ENCODE peak calls at places on chromosomes 7 and 10, in six cellular contexts. H is GM12865, B is PC-3, O is hepatocyte, R is stomach, X is endodermal cell. S is an unnamed sample.

GRCh38 chr7:46583606-46584005 is 662.5 kb upstream of the IGFBP3 start:
- DNase-seq in R (no peak), H (no peak), B (peak), O (no peak), X (no peak), S (no peak)

GRCh38 chr7:21923663-21924062 is 22.0 kb downstream of the CDCA7L start:
- DNase-seq in H (no peak), R (no peak), B (peak), X (peak), O (no peak), S (no peak)

GRCh38 chr10:36573246-36573645 is 552.2 kb upstream of the ANKRD30A start:
- DNase-seq in O (no peak), R (no peak), H (no peak), X (no peak), B (no peak), S (no peak)

GRCh38 chr10:47425813-47426419 is 41.8 kb upstream of the ZNF488 start:
- DNase-seq in X (no peak), R (no peak), B (no peak), H (no peak), O (no peak), S (no peak)

GRCh38 chr7:43260980-43261878 is 148.8 kb downstream of the HECW1 start:
- DNase-seq in X (peak), B (peak), H (peak), R (peak), O (peak), S (peak)

GRCh38 chr10:59830601-59831259 is 75.6 kb downstream of the CCDC6 start:
- DNase-seq in H (peak), R (peak), X (peak), O (peak), B (peak), S (peak)

GRCh38 chr10:73857446-73857845 is 16.9 kb downstream of the CAMK2G start:
- DNase-seq in B (no peak), X (no peak), H (no peak), O (no peak), R (no peak), S (no peak)

GRCh38 chr10:51090190-51090589 is 15.9 kb downstream of the PRKG1 start:
- DNase-seq in H (no peak), R (no peak), B (peak), X (no peak), O (no peak), S (no peak)

GRCh38 chr10:133045556-133046483 is 41.9 kb upstream of the ADGRA1 start:
- DNase-seq in B (no peak), O (no peak), H (no peak), R (no peak), X (no peak), S (no peak)

GRCh38 chr7:83394776-83395175 is 232.1 kb upstream of the PCLO start:
- DNase-seq in B (no peak), R (no peak), H (no peak), O (no peak), X (no peak), S (no peak)

GRCh38 chr7:106566672-106567071 is 94.3 kb downstream of the CCDC71L start:
- DNase-seq in X (no peak), O (no peak), B (no peak), H (no peak), R (no peak), S (no peak)

GRCh38 chr10:106114656-106115186 is 1049.8 kb downstream of the SORCS1 start:
- DNase-seq in O (no peak), X (no peak), H (no peak), B (no peak), R (no peak), S (no peak)

GRCh38 chr10:64859911-64860310 is 1338.7 kb downstream of the REEP3 start:
- DNase-seq in H (no peak), O (no peak), R (no peak), B (no peak), X (no peak), S (no peak)

GRCh38 chr10:100763043-100763747 is 17.8 kb downstream of the PAX2 start:
- DNase-seq in O (no peak), X (no peak), H (no peak), B (no peak), R (no peak), S (no peak)

GRCh38 chr10:100825946-100826660 is 80.7 kb downstream of the PAX2 start:
- DNase-seq in O (no peak), X (peak), H (no peak), B (no peak), R (no peak), S (no peak)

GRCh38 chr10:49678827-49679479 is 498 bp upstream of the C10orf53 start:
- DNase-seq in B (no peak), X (no peak), O (no peak), R (no peak), H (no peak), S (no peak)

GRCh38 chr10:49682879-49683278 is 3.4 kb downstream of the C10orf53 start:
- DNase-seq in R (no peak), H (no peak), B (no peak), X (no peak), O (no peak), S (no peak)

GRCh38 chr10:49679480-49679893 is at the start of gene C10orf53:
- DNase-seq in X (peak), H (no peak), R (no peak), B (no peak), O (peak), S (peak)
- H3K4me3 ChIP-seq in X (peak), H (no peak), R (no peak), B (no peak), O (no peak), S (no peak)

GRCh38 chr7:1441615-1442354 is 17.5 kb downstream of the MICALL2 start:
- DNase-seq in X (no peak), H (no peak), O (no peak), B (no peak), R (no peak), S (no peak)

GRCh38 chr7:1438821-1439220 is 20.4 kb downstream of the MICALL2 start:
- DNase-seq in R (no peak), O (no peak), H (no peak), B (no peak), X (no peak), S (no peak)

GRCh38 chr7:1438208-1438607 is 21.1 kb downstream of the MICALL2 start:
- DNase-seq in X (no peak), R (no peak), H (no peak), B (no peak), O (no peak), S (no peak)

GRCh38 chr7:1440620-1441019 is 18.6 kb downstream of the MICALL2 start:
- DNase-seq in B (no peak), R (no peak), X (no peak), H (no peak), O (no peak), S (no peak)

DNA sequence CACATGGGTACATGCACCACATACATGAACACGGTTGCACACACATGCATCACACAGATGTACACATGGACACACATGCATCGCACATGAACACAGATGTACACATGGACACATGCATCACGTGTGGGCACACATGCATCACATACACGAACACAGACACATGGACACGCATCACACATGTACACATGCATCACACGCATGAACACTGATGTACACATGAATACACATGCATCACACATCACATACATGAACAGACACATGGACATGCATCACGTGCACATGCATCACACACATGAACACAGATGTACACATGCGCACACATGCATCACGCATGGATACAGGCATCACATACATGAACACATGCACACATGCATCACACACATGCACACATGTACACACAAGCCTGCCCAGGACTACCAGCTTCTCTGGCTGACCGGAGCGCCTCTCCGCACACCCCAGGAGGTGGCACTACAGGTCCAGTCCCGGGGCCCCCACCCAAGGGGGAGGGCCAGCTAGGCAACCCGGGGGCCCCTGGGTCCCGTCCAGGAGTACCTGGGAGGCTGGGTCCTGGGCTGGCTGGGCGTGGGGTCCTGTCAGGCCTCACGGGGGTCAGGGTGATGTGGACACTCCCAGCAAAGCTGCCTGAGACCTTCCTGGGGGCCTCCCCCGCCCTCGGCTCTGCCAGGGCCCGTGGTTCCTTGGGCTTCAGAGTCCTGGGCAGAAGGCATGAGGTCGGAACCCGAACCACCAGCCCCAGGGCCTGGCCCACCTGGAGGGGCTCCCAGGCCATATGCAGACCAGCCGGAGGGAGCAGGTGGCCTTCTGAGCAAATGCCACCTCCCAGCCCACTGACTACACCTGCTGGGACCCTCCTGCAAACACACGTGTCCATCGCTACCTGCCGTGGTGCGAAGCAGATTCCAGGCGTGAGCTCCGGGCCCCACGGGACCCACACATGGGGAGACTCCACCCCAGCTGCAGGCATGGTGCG is 19.6 kb downstream of the MICALL2 start:
- DNase-seq in X (no peak), O (no peak), R (no peak), B (no peak), H (no peak), S (no peak)
- TF ChIP-seq CTCF in X (no peak), O (no peak), R (peak), B (peak), H (no peak), S (no peak)

GRCh38 chr7:107746006-107746405 is 2.1 kb downstream of the CBLL1 start:
- DNase-seq in H (no peak), O (no peak), R (no peak), B (no peak), X (no peak), S (no peak)
- H3K4me3 ChIP-seq in H (no peak), O (no peak), R (no peak), B (peak), X (peak), S (no peak)

DNA sequence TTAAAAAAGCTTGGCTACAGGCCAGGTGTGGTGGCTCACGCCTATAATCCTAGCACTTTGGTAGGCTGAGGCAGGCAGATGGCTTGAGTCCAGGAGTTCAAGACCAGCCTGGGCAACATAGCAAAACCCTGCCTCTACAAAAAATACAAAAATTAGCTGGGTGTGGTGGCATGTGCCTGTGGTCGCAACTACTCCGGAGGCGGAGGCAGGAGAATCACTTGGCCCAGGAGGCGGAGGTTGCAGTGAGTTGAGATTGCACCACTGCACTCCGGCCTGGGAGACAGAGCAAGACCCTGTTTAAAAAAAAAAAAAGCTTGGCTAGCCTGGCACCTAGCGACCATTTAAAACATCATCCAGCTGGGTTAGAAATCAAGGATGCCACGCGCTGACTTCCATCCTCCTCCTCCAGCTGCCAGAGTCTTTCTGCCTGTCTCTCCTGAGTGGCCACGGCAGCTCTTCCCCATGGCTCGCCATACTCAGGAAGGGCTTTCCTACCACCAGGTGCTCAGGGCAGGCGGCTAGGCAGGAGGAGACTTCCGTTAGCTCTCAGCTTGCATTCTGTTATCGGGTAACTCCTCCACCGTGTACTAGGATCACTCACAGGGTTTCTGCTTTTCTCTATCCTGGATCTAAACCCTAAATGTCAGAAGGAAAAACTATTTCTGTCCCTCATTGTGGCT is 45.0 kb downstream of the DENND2A start:
- DNase-seq in O (no peak), B (no peak), R (no peak), X (no peak), H (no peak), S (no peak)
- TF ChIP-seq CTCF in O (no peak), B (no peak), R (no peak), X (no peak), H (no peak), S (no peak)

GRCh38 chr10:79075418-79075817 is 6.7 kb downstream of the ZMIZ1 start:
- DNase-seq in B (no peak), O (no peak), H (no peak), R (no peak), X (no peak), S (no peak)
- H3K4me3 ChIP-seq in B (no peak), O (no peak), H (no peak), R (no peak), X (no peak), S (no peak)

GRCh38 chr10:5519054-5519453 is 5.7 kb upstream of the CALML3 start:
- DNase-seq in R (no peak), B (no peak), O (no peak), X (no peak), H (no peak), S (no peak)

GRCh38 chr10:5514226-5514881 is 10.4 kb upstream of the CALML3 start:
- DNase-seq in H (no peak), O (no peak), B (no peak), X (no peak), R (no peak), S (no peak)

GRCh38 chr10:5518143-5518542 is 6.6 kb upstream of the CALML3 start:
- DNase-seq in R (no peak), H (no peak), O (peak), X (peak), B (peak), S (peak)

GRCh38 chr10:5515948-5516761 is 8.6 kb upstream of the CALML3 start:
- DNase-seq in B (no peak), O (no peak), X (no peak), R (no peak), H (no peak), S (no peak)

DNA sequence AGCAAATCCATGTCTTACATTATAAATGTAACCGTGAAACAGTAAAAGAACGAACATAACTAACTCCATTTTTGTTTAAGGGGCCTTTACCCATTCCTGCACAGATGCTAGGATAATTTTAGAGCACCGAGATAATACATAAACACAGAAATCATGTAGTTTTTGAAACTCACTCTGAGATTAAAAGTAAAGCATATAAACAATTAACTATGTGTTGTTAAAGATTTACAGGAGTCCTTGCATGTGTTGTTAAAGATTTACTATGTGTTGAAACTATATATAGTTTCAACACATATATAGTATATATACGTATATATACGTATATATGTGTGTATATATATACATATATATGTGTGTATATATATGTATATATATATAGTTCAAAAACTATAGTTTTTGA is 7.2 kb upstream of the CALML3 start:
- DNase-seq in R (no peak), B (no peak), H (no peak), X (no peak), O (no peak), S (no peak)
- TF ChIP-seq CTCF in R (no peak), B (no peak), H (no peak), X (no peak), O (no peak), S (no peak)

DNA sequence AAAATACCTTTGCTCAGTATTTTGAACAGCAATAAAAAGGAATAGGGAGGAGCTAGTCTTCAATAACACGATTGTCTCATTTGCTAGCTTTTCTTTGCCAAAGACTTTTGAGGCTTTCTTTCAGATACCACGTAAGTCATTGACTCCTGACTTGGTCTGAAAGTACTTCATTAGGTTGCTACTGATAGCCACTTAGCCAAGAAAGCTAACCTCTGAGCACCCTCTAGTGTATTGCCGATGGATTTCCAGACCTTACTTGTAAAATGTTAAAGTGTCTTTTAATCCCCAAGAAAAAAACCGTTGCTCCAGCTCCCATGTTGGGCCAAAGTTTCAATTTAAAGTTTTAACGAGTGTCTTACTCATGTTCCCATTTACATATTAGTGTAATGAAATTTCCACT is 63.4 kb upstream of the STRIP2 start:
- DNase-seq in B (peak), R (no peak), H (peak), O (peak), X (no peak), S (no peak)
- H3K4me3 ChIP-seq in B (no peak), R (no peak), H (no peak), O (no peak), X (no peak), S (peak)

GRCh38 chr7:92432299-92432946 is 14.9 kb upstream of the GATAD1 start:
- DNase-seq in H (no peak), R (no peak), O (no peak), X (no peak), B (peak), S (no peak)
- TF ChIP-seq CTCF in H (no peak), R (no peak), O (no peak), X (no peak), B (no peak), S (no peak)

DNA sequence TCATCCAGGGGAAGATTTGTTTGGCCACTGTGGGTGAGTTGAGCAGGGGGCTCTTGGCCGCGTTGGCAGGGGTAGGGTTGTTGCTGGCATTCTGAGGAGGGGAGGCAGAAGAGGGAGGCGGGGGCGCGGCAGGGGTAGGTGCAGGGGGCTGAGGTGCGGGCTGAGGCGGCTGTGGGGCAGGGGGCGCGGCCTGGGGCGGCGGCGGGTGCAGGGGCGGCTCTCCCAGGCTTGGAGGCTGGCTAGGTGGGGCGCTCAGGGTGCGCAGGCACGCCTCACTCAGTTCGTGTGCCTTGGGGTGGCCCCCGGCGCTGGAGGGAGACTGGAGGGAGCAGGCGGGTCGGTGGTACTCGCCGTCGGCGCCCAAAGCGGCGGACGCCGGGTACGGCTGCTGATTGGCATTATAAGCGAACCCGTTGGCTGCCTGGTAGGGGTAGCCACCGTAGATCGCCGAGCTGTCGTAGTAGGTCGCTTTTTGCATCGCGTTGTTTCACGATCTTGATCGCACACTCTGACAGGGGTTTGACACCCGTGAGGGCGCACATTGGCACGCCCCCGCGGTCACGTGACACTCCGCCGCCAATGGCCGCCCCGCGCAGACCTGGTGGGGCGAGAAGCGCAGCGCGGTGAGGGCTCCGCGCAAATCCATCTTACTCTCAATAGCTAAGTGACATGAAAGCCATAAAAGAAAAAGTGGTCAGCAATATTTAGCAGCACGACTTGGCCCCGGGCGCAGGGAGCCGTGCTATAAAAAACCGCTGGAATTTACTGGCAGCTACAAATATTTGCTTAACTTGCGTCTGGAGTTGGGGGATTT is 7.9 kb upstream of the HOXA2 start:
- DNase-seq in H (no peak), O (peak), X (peak), R (no peak), B (peak), S (peak)
- H3K4me3 ChIP-seq in H (no peak), O (no peak), X (no peak), R (peak), B (peak), S (peak)